ENCODE peak calls at places on chromosomes 13 and 19, in six cellular contexts. K is psoas muscle, U is cardiac fibroblast, R is mucosa of descending colon, J is ascending aorta, O is gastrocnemius medialis. P is an unnamed sample.

GRCh38 chr19:1896508-1896907 is 8.7 kb upstream of the ADAT3 start:
- DNase-seq in K (no peak), U (no peak), R (peak), J (no peak), O (no peak), P (no peak)

GRCh38 chr19:32342695-32343094 is 2.7 kb upstream of the ZNF507 start:
- DNase-seq in K (no peak), U (no peak), R (no peak), J (no peak), O (no peak), P (no peak)

GRCh38 chr19:12774588-12775555 is at the start of gene HOOK2:
- DNase-seq in K (no peak), U (no peak), R (peak), J (no peak), O (peak), P (no peak)

GRCh38 chr19:17579523-17580244 is 24.2 kb downstream of the COLGALT1 start:
- DNase-seq in K (peak), U (peak), R (peak), J (no peak), O (peak), P (peak)

GRCh38 chr13:61410266-61410665 is 5.4 kb downstream of the PCDH20 start:
- DNase-seq in K (no peak), U (no peak), R (no peak), J (no peak), O (no peak), P (no peak)

GRCh38 chr19:54388001-54388802 is 23.5 kb upstream of the LAIR1 start:
- DNase-seq in K (no peak), U (no peak), R (peak), J (no peak), O (no peak), P (no peak)

GRCh38 chr13:105428816-105429215 is 1106.6 kb downstream of the EFNB2 start:
- DNase-seq in K (no peak), U (peak), R (no peak), J (no peak), O (no peak), P (no peak)

GRCh38 chr19:28224441-28224840 is 988.5 kb downstream of the UQCRFS1 start:
- DNase-seq in K (no peak), U (no peak), R (no peak), J (no peak), O (no peak), P (no peak)

GRCh38 chr13:23796546-23796945 is 92.7 kb downstream of the MIPEP start:
- DNase-seq in K (no peak), U (no peak), R (no peak), J (no peak), O (no peak), P (no peak)

GRCh38 chr19:13100871-13101589 is 1.6 kb downstream of the LYL1 start:
- DNase-seq in K (no peak), U (no peak), R (no peak), J (no peak), O (no peak), P (no peak)

GRCh38 chr13:49388256-49388655 is 55.6 kb downstream of the CAB39L start:
- DNase-seq in K (no peak), U (no peak), R (no peak), J (no peak), O (no peak), P (no peak)

GRCh38 chr19:5392476-5392875 is 51.9 kb upstream of the PTPRS start:
- DNase-seq in K (no peak), U (no peak), R (no peak), J (no peak), O (no peak), P (no peak)

GRCh38 chr13:53775807-53776206 is 747.2 kb downstream of the OLFM4 start:
- DNase-seq in K (no peak), U (no peak), R (no peak), J (no peak), O (no peak), P (no peak)

GRCh38 chr13:53782400-53783030 is 753.9 kb downstream of the OLFM4 start:
- DNase-seq in K (no peak), U (peak), R (no peak), J (no peak), O (no peak), P (peak)

GRCh38 chr13:53781941-53782340 is 753.3 kb downstream of the OLFM4 start:
- DNase-seq in K (no peak), U (no peak), R (no peak), J (no peak), O (no peak), P (no peak)

GRCh38 chr13:53783466-53783865 is 754.9 kb downstream of the OLFM4 start:
- DNase-seq in K (no peak), U (no peak), R (no peak), J (no peak), O (no peak), P (no peak)

GRCh38 chr13:53778937-53779336 is 750.3 kb downstream of the OLFM4 start:
- DNase-seq in K (no peak), U (no peak), R (no peak), J (no peak), O (no peak), P (no peak)
- TF ChIP-seq CTCF in K (no peak), U (no peak), R (no peak), J (no peak), O (no peak), P (no peak)

GRCh38 chr19:57242821-57243220 is 2.4 kb downstream of the ZNF805 start:
- DNase-seq in K (no peak), U (no peak), R (no peak), J (no peak), O (no peak), P (no peak)

GRCh38 chr19:57241181-57241580 is 749 bp downstream of the ZNF805 start:
- DNase-seq in K (no peak), U (peak), R (no peak), J (no peak), O (no peak), P (no peak)

GRCh38 chr19:57244513-57244912 is 4.1 kb downstream of the ZNF805 start:
- DNase-seq in K (no peak), U (no peak), R (no peak), J (no peak), O (no peak), P (no peak)

GRCh38 chr19:57239982-57240310 is 486 bp upstream of the ZNF805 start:
- DNase-seq in K (no peak), U (peak), R (no peak), J (no peak), O (no peak), P (no peak)

GRCh38 chr19:57240311-57241090 is at the start of gene ZNF805:
- DNase-seq in K (peak), U (peak), R (peak), J (peak), O (peak), P (peak)
- TF ChIP-seq CTCF in K (peak), U (peak), R (no peak), J (no peak), O (peak), P (peak)

DNA sequence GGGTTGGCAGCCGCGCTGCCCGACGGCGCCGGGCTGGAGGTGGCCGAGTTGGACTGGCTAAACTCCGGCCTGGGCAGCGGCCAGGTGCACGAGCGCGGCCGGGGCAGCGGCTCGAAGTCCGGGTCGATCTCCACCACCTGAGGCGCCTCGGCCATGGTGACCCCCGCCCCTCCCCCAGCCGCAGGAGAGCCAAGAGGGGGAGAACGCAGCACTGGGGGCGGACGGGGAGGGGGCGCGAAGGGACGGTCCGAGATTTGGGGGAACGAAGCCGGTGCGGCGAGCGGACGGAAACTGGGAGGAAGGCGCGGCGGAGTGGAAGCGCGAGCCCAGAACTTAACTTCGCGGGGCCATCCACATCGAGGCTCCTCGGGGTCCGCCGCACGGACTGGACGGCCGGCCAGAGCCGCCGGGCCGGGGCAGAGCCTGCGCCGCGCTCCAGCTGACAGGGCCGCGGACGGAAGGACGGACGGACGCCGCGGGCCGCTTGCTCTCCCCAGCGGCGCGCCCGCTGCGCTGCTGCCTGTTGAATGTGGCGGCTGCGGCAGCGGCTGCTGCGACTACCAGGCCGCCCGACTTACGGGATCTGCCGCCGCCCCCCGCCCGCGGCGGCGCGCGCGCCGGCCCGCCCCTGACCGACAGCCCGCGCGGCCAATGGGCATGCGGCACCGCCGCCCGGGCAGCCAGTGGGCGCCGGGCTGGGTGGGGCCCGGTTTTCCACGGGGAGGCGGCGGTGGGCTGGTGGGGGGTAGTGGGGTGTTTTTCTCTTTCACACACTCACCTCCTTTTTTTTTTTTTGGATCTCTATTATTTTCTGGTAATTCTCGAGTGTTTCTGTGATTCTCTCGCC is at the start of gene FOXO1:
- DNase-seq in K (peak), U (peak), R (peak), J (peak), O (peak), P (peak)
- TF ChIP-seq CTCF in K (peak), U (no peak), R (no peak), J (peak), O (no peak), P (no peak)

GRCh38 chr13:47719164-47719563 is 281.9 kb downstream of the SUCLA2 start:
- DNase-seq in K (no peak), U (no peak), R (no peak), J (no peak), O (no peak), P (no peak)

GRCh38 chr13:47726394-47726793 is 274.7 kb downstream of the SUCLA2 start:
- DNase-seq in K (no peak), U (no peak), R (no peak), J (no peak), O (no peak), P (no peak)

DNA sequence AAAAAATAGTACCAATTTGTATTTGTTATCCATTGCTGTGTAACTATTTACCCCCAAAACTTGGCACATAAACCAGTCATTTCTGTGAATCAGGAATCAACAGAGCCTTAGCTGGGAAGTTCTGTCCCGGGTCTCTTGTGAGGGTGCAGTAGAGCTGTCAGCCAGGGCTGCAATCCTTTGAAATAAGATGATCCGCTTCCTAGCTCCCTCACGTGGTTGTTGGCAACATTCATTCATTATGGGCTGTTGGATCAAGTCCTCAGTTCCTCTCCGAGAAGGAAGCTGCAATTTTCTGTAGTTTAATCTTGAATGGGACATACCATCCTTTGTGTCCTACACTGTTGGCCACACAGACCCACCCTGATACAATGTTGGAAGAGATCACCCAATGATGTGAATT is 277.2 kb downstream of the SUCLA2 start:
- DNase-seq in K (no peak), U (no peak), R (no peak), J (no peak), O (no peak), P (no peak)
- TF ChIP-seq CTCF in K (no peak), U (no peak), R (no peak), J (no peak), O (no peak), P (no peak)

P was measured in HFFc6.